ENCODE peak calls at places on chromosomes 16 and 17, in nine cellular contexts. One of them, this sample, is unnamed. For H3K36me3, the result is how much of the 10 kb centered on the place peaks cover.

GRCh38 chr17:75731716-75732498 is 10.6 kb downstream of the ITGB4 start:
- DNase-seq in HCT116: no peak
- DNase-seq in IMR-90: no peak
- DNase-seq in OCI-LY7: no peak
- DNase-seq in mesenchymal stem cell: no peak
- DNase-seq in osteoblast: peak
- DNase-seq in fibroblast of lung: no peak
- DNase-seq in hepatocyte: peak
- DNase-seq in PC-9: no peak
- DNase-seq in this sample: no peak

GRCh38 chr17:56866076-56866475 is 32.1 kb downstream of the DGKE start:
- DNase-seq in HCT116: no peak
- DNase-seq in IMR-90: no peak
- DNase-seq in OCI-LY7: no peak
- DNase-seq in mesenchymal stem cell: no peak
- DNase-seq in osteoblast: no peak
- DNase-seq in fibroblast of lung: no peak
- DNase-seq in hepatocyte: no peak
- DNase-seq in PC-9: no peak
- DNase-seq in this sample: no peak

GRCh38 chr16:14529010-14529669 is 100.9 kb downstream of the PARN start:
- DNase-seq in HCT116: peak
- DNase-seq in IMR-90: peak
- DNase-seq in OCI-LY7: peak
- DNase-seq in mesenchymal stem cell: peak
- DNase-seq in osteoblast: peak
- DNase-seq in fibroblast of lung: peak
- DNase-seq in hepatocyte: peak
- DNase-seq in PC-9: peak
- DNase-seq in this sample: peak

GRCh38 chr17:60157487-60158040 is 7.8 kb downstream of the CA4 start:
- DNase-seq in HCT116: no peak
- DNase-seq in IMR-90: no peak
- DNase-seq in OCI-LY7: no peak
- DNase-seq in mesenchymal stem cell: no peak
- DNase-seq in osteoblast: no peak
- DNase-seq in fibroblast of lung: no peak
- DNase-seq in hepatocyte: peak
- DNase-seq in PC-9: no peak
- DNase-seq in this sample: no peak

GRCh38 chr16:4624827-4625616 is 396 bp downstream of the MGRN1 start:
- DNase-seq in HCT116: no peak
- DNase-seq in IMR-90: peak
- DNase-seq in OCI-LY7: peak
- DNase-seq in mesenchymal stem cell: peak
- DNase-seq in osteoblast: peak
- DNase-seq in fibroblast of lung: peak
- DNase-seq in hepatocyte: peak
- DNase-seq in PC-9: no peak
- DNase-seq in this sample: peak

GRCh38 chr17:65074778-65075250 is 18.3 kb upstream of the GNA13 start:
- DNase-seq in HCT116: no peak
- DNase-seq in IMR-90: peak
- DNase-seq in OCI-LY7: no peak
- DNase-seq in mesenchymal stem cell: peak
- DNase-seq in osteoblast: peak
- DNase-seq in fibroblast of lung: no peak
- DNase-seq in hepatocyte: peak
- DNase-seq in PC-9: no peak
- DNase-seq in this sample: no peak

GRCh38 chr16:34802848-34803599 is 1343.6 kb downstream of the TP53TG3F start:
- DNase-seq in HCT116: no peak
- DNase-seq in IMR-90: no peak
- DNase-seq in OCI-LY7: no peak
- DNase-seq in mesenchymal stem cell: no peak
- DNase-seq in osteoblast: peak
- DNase-seq in fibroblast of lung: no peak
- DNase-seq in hepatocyte: peak
- DNase-seq in PC-9: no peak
- DNase-seq in this sample: no peak

GRCh38 chr16:67384778-67385510 is 8.4 kb downstream of the TPPP3 start:
- DNase-seq in HCT116: no peak
- DNase-seq in IMR-90: no peak
- DNase-seq in OCI-LY7: no peak
- DNase-seq in mesenchymal stem cell: no peak
- DNase-seq in osteoblast: peak
- DNase-seq in fibroblast of lung: peak
- DNase-seq in hepatocyte: no peak
- DNase-seq in PC-9: no peak
- DNase-seq in this sample: no peak

GRCh38 chr16:14454391-14454790 is 175.7 kb downstream of the PARN start:
- DNase-seq in HCT116: no peak
- DNase-seq in IMR-90: peak
- DNase-seq in OCI-LY7: no peak
- DNase-seq in mesenchymal stem cell: no peak
- DNase-seq in osteoblast: no peak
- DNase-seq in fibroblast of lung: peak
- DNase-seq in hepatocyte: no peak
- DNase-seq in PC-9: no peak
- DNase-seq in this sample: no peak

GRCh38 chr17:75516619-75517276 is 420 bp downstream of the TSEN54 start:
- DNase-seq in HCT116: no peak
- DNase-seq in IMR-90: no peak
- DNase-seq in OCI-LY7: peak
- DNase-seq in mesenchymal stem cell: peak
- DNase-seq in osteoblast: peak
- DNase-seq in fibroblast of lung: peak
- DNase-seq in hepatocyte: peak
- DNase-seq in PC-9: no peak
- DNase-seq in this sample: peak

GRCh38 chr17:57114085-57114673 is 29.1 kb downstream of the AKAP1 start:
- DNase-seq in HCT116: no peak
- DNase-seq in IMR-90: peak
- DNase-seq in OCI-LY7: peak
- DNase-seq in mesenchymal stem cell: peak
- DNase-seq in osteoblast: peak
- DNase-seq in fibroblast of lung: no peak
- DNase-seq in hepatocyte: peak
- DNase-seq in PC-9: no peak
- DNase-seq in this sample: peak

GRCh38 chr17:20896153-20896649 is 146.6 kb downstream of the USP22 start:
- DNase-seq in HCT116: no peak
- DNase-seq in IMR-90: peak
- DNase-seq in OCI-LY7: no peak
- DNase-seq in mesenchymal stem cell: no peak
- DNase-seq in osteoblast: peak
- DNase-seq in fibroblast of lung: no peak
- DNase-seq in hepatocyte: no peak
- DNase-seq in PC-9: no peak
- DNase-seq in this sample: no peak

GRCh38 chr16:57394444-57394843 is 10.1 kb upstream of the CCL17 start:
- DNase-seq in HCT116: no peak
- DNase-seq in IMR-90: no peak
- DNase-seq in OCI-LY7: no peak
- DNase-seq in mesenchymal stem cell: no peak
- DNase-seq in osteoblast: no peak
- DNase-seq in fibroblast of lung: no peak
- DNase-seq in hepatocyte: peak
- DNase-seq in PC-9: peak
- DNase-seq in this sample: no peak

GRCh38 chr17:57634713-57635465 is 110.2 kb downstream of the CCDC182 start:
- DNase-seq in HCT116: peak
- DNase-seq in IMR-90: peak
- DNase-seq in OCI-LY7: no peak
- DNase-seq in mesenchymal stem cell: no peak
- DNase-seq in osteoblast: no peak
- DNase-seq in fibroblast of lung: peak
- DNase-seq in hepatocyte: no peak
- DNase-seq in PC-9: no peak
- DNase-seq in this sample: no peak

GRCh38 chr17:50148226-50149098 is 2.0 kb downstream of the PPP1R9B start:
- DNase-seq in HCT116: no peak
- DNase-seq in IMR-90: peak
- DNase-seq in OCI-LY7: peak
- DNase-seq in mesenchymal stem cell: peak
- DNase-seq in osteoblast: peak
- DNase-seq in fibroblast of lung: peak
- DNase-seq in hepatocyte: peak
- DNase-seq in PC-9: no peak
- DNase-seq in this sample: peak

GRCh38 chr17:73168667-73169066 is 3.9 kb downstream of the SSTR2 start:
- DNase-seq in HCT116: no peak
- DNase-seq in IMR-90: no peak
- DNase-seq in OCI-LY7: no peak
- DNase-seq in mesenchymal stem cell: no peak
- DNase-seq in osteoblast: no peak
- DNase-seq in fibroblast of lung: no peak
- DNase-seq in hepatocyte: no peak
- DNase-seq in PC-9: no peak
- DNase-seq in this sample: no peak

GRCh38 chr16:426115-426905 is 861 bp downstream of the RAB11FIP3 start:
- DNase-seq in HCT116: no peak
- DNase-seq in IMR-90: no peak
- DNase-seq in OCI-LY7: peak
- DNase-seq in mesenchymal stem cell: peak
- DNase-seq in osteoblast: peak
- DNase-seq in fibroblast of lung: no peak
- DNase-seq in hepatocyte: peak
- DNase-seq in PC-9: no peak
- DNase-seq in this sample: peak

DNA sequence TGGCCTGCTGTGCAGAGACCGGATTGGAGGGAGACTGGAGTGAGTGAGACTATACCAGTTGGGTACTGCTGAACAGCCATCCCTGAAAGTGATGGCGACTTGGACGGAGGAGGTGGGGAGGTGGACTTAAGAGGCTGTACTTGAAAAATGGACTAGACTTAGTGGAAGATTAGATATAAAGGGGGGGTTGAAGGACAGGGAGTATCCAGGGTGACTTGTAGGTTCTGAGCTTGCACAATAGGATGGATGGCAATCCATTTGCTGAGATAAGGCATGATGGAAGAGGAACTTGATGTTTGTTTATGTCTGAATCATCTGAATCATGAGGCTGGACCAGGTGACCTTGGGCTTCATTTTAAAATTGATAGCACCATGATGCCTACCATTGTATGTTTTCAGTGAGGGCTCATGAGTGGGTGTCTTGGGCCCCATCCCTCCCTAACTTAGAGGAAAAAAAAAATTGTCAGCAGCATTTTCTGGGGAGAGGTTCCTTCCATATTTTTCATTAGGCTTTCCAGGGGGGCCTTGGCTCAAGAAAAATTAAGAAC is 41.2 kb downstream of the PRKCA start:
- DNase-seq in HCT116: no peak
- DNase-seq in IMR-90: no peak
- DNase-seq in OCI-LY7: no peak
- DNase-seq in mesenchymal stem cell: no peak
- DNase-seq in osteoblast: no peak
- DNase-seq in fibroblast of lung: peak
- DNase-seq in hepatocyte: peak
- DNase-seq in PC-9: peak
- DNase-seq in this sample: no peak
- H3K4me2 ChIP-seq in HCT116: no peak
- H3K4me2 ChIP-seq in IMR-90: no peak
- H3K4me2 ChIP-seq in OCI-LY7: no peak
- H3K4me2 ChIP-seq in mesenchymal stem cell: no peak
- H3K4me2 ChIP-seq in osteoblast: no peak
- H3K4me2 ChIP-seq in fibroblast of lung: no peak
- H3K4me2 ChIP-seq in hepatocyte: no peak
- H3K4me2 ChIP-seq in PC-9: no peak
- H3K4me2 ChIP-seq in this sample: no peak

DNA sequence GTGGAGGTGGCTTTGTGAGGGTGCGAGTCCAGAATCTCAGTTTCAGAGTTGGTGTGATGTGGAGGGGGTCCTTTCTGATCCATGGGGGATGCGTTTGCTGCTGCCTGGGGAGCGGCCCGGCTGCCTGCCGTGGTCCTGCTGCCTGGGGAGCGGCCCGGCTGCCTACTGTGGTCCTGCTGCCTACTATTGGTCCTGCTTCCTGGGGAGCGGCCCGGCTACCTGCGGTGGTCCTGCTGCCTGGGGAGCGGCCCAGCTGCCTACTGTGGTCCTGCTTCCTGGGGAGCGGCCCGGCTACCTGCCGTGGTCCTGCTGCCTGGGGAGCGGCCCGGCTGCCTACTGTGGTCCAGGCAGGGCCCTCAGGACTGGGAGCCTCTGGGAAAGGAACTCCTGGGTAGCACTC is 61.5 kb upstream of the ZNF750 start:
- DNase-seq in HCT116: no peak
- DNase-seq in IMR-90: no peak
- DNase-seq in OCI-LY7: no peak
- DNase-seq in mesenchymal stem cell: no peak
- DNase-seq in osteoblast: no peak
- DNase-seq in fibroblast of lung: no peak
- DNase-seq in hepatocyte: no peak
- DNase-seq in PC-9: no peak
- DNase-seq in this sample: no peak
- H3K36me3 ChIP-seq in HCT116: under half
- H3K36me3 ChIP-seq in IMR-90: under half
- H3K36me3 ChIP-seq in OCI-LY7: under half
- H3K36me3 ChIP-seq in mesenchymal stem cell: under half
- H3K36me3 ChIP-seq in osteoblast: under half
- H3K36me3 ChIP-seq in fibroblast of lung: under half
- H3K36me3 ChIP-seq in hepatocyte: under half
- H3K36me3 ChIP-seq in PC-9: under half
- H3K36me3 ChIP-seq in this sample: under half

DNA sequence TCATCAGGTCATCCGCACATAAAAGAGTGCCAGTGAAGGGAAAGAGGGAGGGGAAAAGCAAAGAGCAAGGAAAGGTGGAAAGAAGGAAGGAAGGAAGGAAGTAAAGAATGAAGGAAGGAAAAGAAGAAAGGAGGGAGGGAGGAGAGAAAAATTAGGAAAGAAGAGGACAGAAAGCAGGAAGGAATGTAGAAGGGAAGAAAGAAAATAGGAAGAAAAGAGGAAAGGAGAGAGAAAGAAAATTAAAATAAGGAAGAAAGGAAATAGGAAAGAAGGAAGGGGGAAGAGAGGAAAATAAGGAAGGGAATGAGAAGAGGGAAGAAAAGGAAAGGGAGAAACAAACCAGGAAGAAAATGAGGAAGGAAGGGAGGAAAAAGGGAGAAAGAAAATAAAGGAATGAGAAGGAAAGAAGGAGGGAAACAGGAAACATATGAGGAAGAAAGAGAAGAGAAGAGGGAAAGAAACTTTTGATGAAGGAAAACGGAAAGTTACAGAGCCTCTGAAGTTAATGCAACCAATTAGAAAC is 212.6 kb downstream of the XYLT1 start:
- DNase-seq in HCT116: no peak
- DNase-seq in IMR-90: no peak
- DNase-seq in OCI-LY7: no peak
- DNase-seq in mesenchymal stem cell: no peak
- DNase-seq in osteoblast: no peak
- DNase-seq in fibroblast of lung: no peak
- DNase-seq in hepatocyte: no peak
- DNase-seq in PC-9: no peak
- DNase-seq in this sample: no peak
- H3K4me2 ChIP-seq in HCT116: no peak
- H3K4me2 ChIP-seq in IMR-90: no peak
- H3K4me2 ChIP-seq in OCI-LY7: no peak
- H3K4me2 ChIP-seq in mesenchymal stem cell: no peak
- H3K4me2 ChIP-seq in osteoblast: no peak
- H3K4me2 ChIP-seq in fibroblast of lung: no peak
- H3K4me2 ChIP-seq in hepatocyte: no peak
- H3K4me2 ChIP-seq in PC-9: no peak
- H3K4me2 ChIP-seq in this sample: no peak

GRCh38 chr17:2695961-2696760 is 15.4 kb downstream of the CLUH start:
- DNase-seq in HCT116: no peak
- DNase-seq in IMR-90: no peak
- DNase-seq in OCI-LY7: no peak
- DNase-seq in mesenchymal stem cell: no peak
- DNase-seq in osteoblast: peak
- DNase-seq in fibroblast of lung: no peak
- DNase-seq in hepatocyte: no peak
- DNase-seq in PC-9: no peak
- DNase-seq in this sample: no peak
- H3K36me3 ChIP-seq in HCT116: under half
- H3K36me3 ChIP-seq in IMR-90: half or more
- H3K36me3 ChIP-seq in OCI-LY7: half or more
- H3K36me3 ChIP-seq in mesenchymal stem cell: half or more
- H3K36me3 ChIP-seq in osteoblast: under half
- H3K36me3 ChIP-seq in fibroblast of lung: under half
- H3K36me3 ChIP-seq in hepatocyte: under half
- H3K36me3 ChIP-seq in PC-9: under half
- H3K36me3 ChIP-seq in this sample: under half